ENCODE peak calls at places on chromosomes 13 and 19, in eight cellular contexts. One of them, this sample, is unnamed. For H3K27me3, the result is how much of the 10 kb centered on the place peaks cover.

GRCh38 chr19:53102701-53103140 is 501 bp downstream of the ZNF160 start:
- DNase-seq in brain microvascular endothelial cell: peak
- DNase-seq in right lobe of liver: peak
- DNase-seq in tibial artery: no peak
- DNase-seq in heart left ventricle: peak
- DNase-seq in ovary: no peak
- DNase-seq in neural progenitor cell: peak
- DNase-seq in BE2C: peak
- DNase-seq in this sample: peak

GRCh38 chr13:43698743-43699142 is 88.0 kb downstream of the ENOX1 start:
- DNase-seq in brain microvascular endothelial cell: peak
- DNase-seq in ovary: no peak
- DNase-seq in heart left ventricle: no peak
- DNase-seq in tibial artery: no peak
- DNase-seq in right lobe of liver: no peak
- DNase-seq in BE2C: no peak
- DNase-seq in neural progenitor cell: no peak
- DNase-seq in this sample: no peak

GRCh38 chr19:1206063-1206732 is 620 bp downstream of the STK11 start:
- DNase-seq in neural progenitor cell: peak
- DNase-seq in BE2C: no peak
- DNase-seq in heart left ventricle: no peak
- DNase-seq in brain microvascular endothelial cell: no peak
- DNase-seq in tibial artery: no peak
- DNase-seq in right lobe of liver: peak
- DNase-seq in ovary: peak
- DNase-seq in this sample: peak

GRCh38 chr13:28239374-28239773 is 101.0 kb downstream of the PAN3 start:
- DNase-seq in brain microvascular endothelial cell: peak
- DNase-seq in ovary: no peak
- DNase-seq in BE2C: no peak
- DNase-seq in tibial artery: no peak
- DNase-seq in right lobe of liver: no peak
- DNase-seq in heart left ventricle: no peak
- DNase-seq in neural progenitor cell: no peak
- DNase-seq in this sample: no peak

GRCh38 chr19:40165362-40165937 is 25.8 kb upstream of the MAP3K10 start:
- DNase-seq in ovary: peak
- DNase-seq in neural progenitor cell: peak
- DNase-seq in brain microvascular endothelial cell: peak
- DNase-seq in heart left ventricle: peak
- DNase-seq in tibial artery: peak
- DNase-seq in right lobe of liver: peak
- DNase-seq in BE2C: peak
- DNase-seq in this sample: peak

GRCh38 chr13:45602183-45602582 is 13.4 kb downstream of the ERICH6B start:
- DNase-seq in ovary: no peak
- DNase-seq in brain microvascular endothelial cell: peak
- DNase-seq in neural progenitor cell: no peak
- DNase-seq in tibial artery: no peak
- DNase-seq in BE2C: peak
- DNase-seq in heart left ventricle: no peak
- DNase-seq in right lobe of liver: no peak
- DNase-seq in this sample: no peak

GRCh38 chr13:110226051-110226562 is 80.8 kb downstream of the COL4A1 start:
- DNase-seq in neural progenitor cell: no peak
- DNase-seq in ovary: no peak
- DNase-seq in brain microvascular endothelial cell: peak
- DNase-seq in right lobe of liver: no peak
- DNase-seq in heart left ventricle: no peak
- DNase-seq in tibial artery: no peak
- DNase-seq in BE2C: no peak
- DNase-seq in this sample: no peak

GRCh38 chr13:93562676-93563075 is 336.1 kb downstream of the GPC6 start:
- DNase-seq in ovary: no peak
- DNase-seq in right lobe of liver: no peak
- DNase-seq in heart left ventricle: no peak
- DNase-seq in neural progenitor cell: no peak
- DNase-seq in tibial artery: no peak
- DNase-seq in brain microvascular endothelial cell: no peak
- DNase-seq in BE2C: no peak
- DNase-seq in this sample: no peak

GRCh38 chr13:32878172-32878571 is 138.1 kb upstream of the KL start:
- DNase-seq in heart left ventricle: no peak
- DNase-seq in ovary: no peak
- DNase-seq in neural progenitor cell: no peak
- DNase-seq in brain microvascular endothelial cell: no peak
- DNase-seq in BE2C: no peak
- DNase-seq in tibial artery: no peak
- DNase-seq in right lobe of liver: no peak
- DNase-seq in this sample: no peak

GRCh38 chr13:107202371-107203023 is 634.6 kb upstream of the ARGLU1 start:
- DNase-seq in brain microvascular endothelial cell: peak
- DNase-seq in neural progenitor cell: no peak
- DNase-seq in ovary: no peak
- DNase-seq in tibial artery: no peak
- DNase-seq in BE2C: no peak
- DNase-seq in heart left ventricle: peak
- DNase-seq in right lobe of liver: no peak
- DNase-seq in this sample: no peak

GRCh38 chr13:101714195-101714594 is 261.7 kb downstream of the ITGBL1 start:
- DNase-seq in ovary: no peak
- DNase-seq in BE2C: no peak
- DNase-seq in neural progenitor cell: no peak
- DNase-seq in tibial artery: no peak
- DNase-seq in brain microvascular endothelial cell: no peak
- DNase-seq in heart left ventricle: no peak
- DNase-seq in right lobe of liver: no peak
- DNase-seq in this sample: no peak

GRCh38 chr19:12796146-12797071 is 5.1 kb downstream of the JUNB start:
- DNase-seq in right lobe of liver: peak
- DNase-seq in heart left ventricle: peak
- DNase-seq in ovary: peak
- DNase-seq in BE2C: peak
- DNase-seq in tibial artery: no peak
- DNase-seq in neural progenitor cell: peak
- DNase-seq in brain microvascular endothelial cell: peak
- DNase-seq in this sample: peak

GRCh38 chr13:25727250-25727649 is 324.6 kb downstream of the SHISA2 start:
- DNase-seq in right lobe of liver: peak
- DNase-seq in brain microvascular endothelial cell: no peak
- DNase-seq in neural progenitor cell: no peak
- DNase-seq in ovary: no peak
- DNase-seq in heart left ventricle: no peak
- DNase-seq in BE2C: no peak
- DNase-seq in tibial artery: no peak
- DNase-seq in this sample: no peak

GRCh38 chr19:46224773-46225172 is 4.8 kb upstream of the IGFL1 start:
- DNase-seq in ovary: no peak
- DNase-seq in tibial artery: no peak
- DNase-seq in neural progenitor cell: no peak
- DNase-seq in heart left ventricle: no peak
- DNase-seq in right lobe of liver: no peak
- DNase-seq in BE2C: no peak
- DNase-seq in brain microvascular endothelial cell: no peak
- DNase-seq in this sample: no peak

GRCh38 chr19:46225558-46226004 is 4.0 kb upstream of the IGFL1 start:
- DNase-seq in BE2C: no peak
- DNase-seq in neural progenitor cell: peak
- DNase-seq in right lobe of liver: no peak
- DNase-seq in ovary: no peak
- DNase-seq in heart left ventricle: no peak
- DNase-seq in tibial artery: no peak
- DNase-seq in brain microvascular endothelial cell: no peak
- DNase-seq in this sample: no peak

GRCh38 chr19:46229442-46229841 is at the start of gene IGFL1:
- DNase-seq in right lobe of liver: no peak
- DNase-seq in brain microvascular endothelial cell: no peak
- DNase-seq in ovary: no peak
- DNase-seq in BE2C: no peak
- DNase-seq in heart left ventricle: no peak
- DNase-seq in tibial artery: no peak
- DNase-seq in neural progenitor cell: no peak
- DNase-seq in this sample: no peak

GRCh38 chr19:46221981-46222610 is 7.4 kb upstream of the IGFL1 start:
- DNase-seq in ovary: peak
- DNase-seq in neural progenitor cell: no peak
- DNase-seq in heart left ventricle: peak
- DNase-seq in tibial artery: peak
- DNase-seq in right lobe of liver: no peak
- DNase-seq in brain microvascular endothelial cell: peak
- DNase-seq in BE2C: no peak
- DNase-seq in this sample: no peak

DNA sequence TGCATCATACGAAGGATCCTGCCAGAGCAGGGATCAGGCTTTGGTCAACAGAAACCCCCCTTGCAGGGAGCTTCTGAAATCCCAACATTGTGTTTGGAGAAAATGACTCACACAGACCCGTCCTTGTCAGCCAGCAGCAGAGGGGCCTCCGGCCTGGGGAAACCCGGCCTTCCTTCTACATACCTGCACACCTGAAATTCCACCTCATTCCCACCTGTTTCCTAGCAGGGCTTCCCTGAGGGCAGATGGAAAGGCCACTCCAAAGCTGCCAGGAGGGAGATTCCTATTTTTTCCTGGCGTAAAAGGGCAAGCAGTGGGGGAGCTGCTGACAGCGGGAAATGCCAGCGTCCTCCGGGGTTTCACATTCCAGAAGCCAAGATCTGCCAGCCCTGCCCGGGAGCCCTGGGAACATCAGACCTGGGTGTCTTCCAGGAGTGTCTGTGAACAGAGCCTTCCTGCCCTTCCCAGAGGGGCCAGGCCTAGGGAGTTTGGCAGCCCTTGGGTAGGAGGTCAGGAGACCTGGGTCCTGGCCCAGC is 3.0 kb upstream of the IGFL1 start:
- DNase-seq in ovary: no peak
- DNase-seq in neural progenitor cell: no peak
- DNase-seq in right lobe of liver: no peak
- DNase-seq in brain microvascular endothelial cell: no peak
- DNase-seq in BE2C: no peak
- DNase-seq in heart left ventricle: no peak
- DNase-seq in tibial artery: no peak
- DNase-seq in this sample: no peak
- H3K27me3 ChIP-seq in ovary: under half
- H3K27me3 ChIP-seq in neural progenitor cell: under half
- H3K27me3 ChIP-seq in right lobe of liver: under half
- H3K27me3 ChIP-seq in brain microvascular endothelial cell: under half
- H3K27me3 ChIP-seq in BE2C: under half
- H3K27me3 ChIP-seq in heart left ventricle: under half
- H3K27me3 ChIP-seq in tibial artery: half or more
- H3K27me3 ChIP-seq in this sample: under half

DNA sequence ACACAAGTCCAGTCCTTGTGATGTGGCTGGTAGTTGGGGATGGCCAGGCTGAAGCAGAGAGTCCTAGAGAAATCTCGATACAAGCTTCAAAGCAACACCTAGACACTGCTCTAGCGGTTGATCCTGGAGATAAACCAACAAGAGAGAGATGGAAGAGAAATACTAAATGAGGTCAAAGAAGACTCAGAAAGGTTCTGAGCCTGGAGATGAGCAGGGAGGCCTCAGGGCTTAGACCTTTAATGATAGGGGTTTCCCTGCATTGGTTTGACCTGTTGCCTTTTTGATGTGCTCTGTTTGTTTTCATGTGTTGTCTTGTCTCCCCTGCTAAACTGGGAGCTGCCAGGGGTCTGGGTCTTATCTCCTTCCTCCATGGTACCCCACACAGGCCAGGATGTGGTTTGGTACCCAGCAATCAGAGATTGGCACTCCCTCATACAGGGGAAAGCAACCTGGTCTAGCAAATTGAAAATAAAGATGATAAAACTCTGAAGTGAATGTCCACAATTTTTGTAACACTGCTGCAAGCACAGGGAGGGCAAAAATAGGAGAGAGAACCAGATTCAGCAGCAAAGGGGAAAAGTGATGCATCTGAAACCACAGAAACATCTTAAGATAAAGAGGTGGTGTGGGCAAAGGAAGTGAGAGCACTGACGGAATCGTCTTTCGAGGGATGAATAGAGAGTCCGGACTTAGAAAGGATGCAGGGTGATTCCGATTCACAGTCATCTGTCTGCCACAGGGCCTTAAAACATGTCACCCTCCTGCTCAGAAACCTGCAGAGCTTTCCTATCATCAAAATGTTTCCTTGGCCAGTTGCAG is 3.4 kb downstream of the FFAR2 start:
- DNase-seq in BE2C: no peak
- DNase-seq in right lobe of liver: no peak
- DNase-seq in ovary: no peak
- DNase-seq in heart left ventricle: no peak
- DNase-seq in neural progenitor cell: no peak
- DNase-seq in tibial artery: no peak
- DNase-seq in brain microvascular endothelial cell: no peak
- DNase-seq in this sample: peak
- TF ChIP-seq CTCF in BE2C: no peak
- TF ChIP-seq CTCF in right lobe of liver: no peak
- TF ChIP-seq CTCF in ovary: no peak
- TF ChIP-seq CTCF in heart left ventricle: no peak
- TF ChIP-seq CTCF in neural progenitor cell: no peak
- TF ChIP-seq CTCF in tibial artery: no peak
- TF ChIP-seq CTCF in brain microvascular endothelial cell: no peak
- TF ChIP-seq CTCF in this sample: no peak

GRCh38 chr13:88042489-88042888 is 371.3 kb downstream of the SLITRK5 start:
- DNase-seq in heart left ventricle: no peak
- DNase-seq in neural progenitor cell: no peak
- DNase-seq in brain microvascular endothelial cell: no peak
- DNase-seq in BE2C: no peak
- DNase-seq in tibial artery: no peak
- DNase-seq in right lobe of liver: no peak
- DNase-seq in ovary: no peak
- DNase-seq in this sample: no peak
- H3K27me3 ChIP-seq in heart left ventricle: under half
- H3K27me3 ChIP-seq in neural progenitor cell: under half
- H3K27me3 ChIP-seq in brain microvascular endothelial cell: under half
- H3K27me3 ChIP-seq in BE2C: under half
- H3K27me3 ChIP-seq in tibial artery: under half
- H3K27me3 ChIP-seq in right lobe of liver: under half
- H3K27me3 ChIP-seq in ovary: under half
- H3K27me3 ChIP-seq in this sample: under half

GRCh38 chr13:30797847-30798246 is 62.5 kb downstream of the ALOX5AP start:
- DNase-seq in neural progenitor cell: no peak
- DNase-seq in BE2C: no peak
- DNase-seq in tibial artery: no peak
- DNase-seq in brain microvascular endothelial cell: no peak
- DNase-seq in ovary: no peak
- DNase-seq in heart left ventricle: no peak
- DNase-seq in right lobe of liver: no peak
- DNase-seq in this sample: no peak

GRCh38 chr13:30796833-30797601 is 61.7 kb downstream of the ALOX5AP start:
- DNase-seq in brain microvascular endothelial cell: peak
- DNase-seq in BE2C: no peak
- DNase-seq in heart left ventricle: no peak
- DNase-seq in neural progenitor cell: no peak
- DNase-seq in ovary: no peak
- DNase-seq in tibial artery: no peak
- DNase-seq in right lobe of liver: no peak
- DNase-seq in this sample: peak

GRCh38 chr13:30798776-30799625 is 63.7 kb downstream of the ALOX5AP start:
- DNase-seq in heart left ventricle: no peak
- DNase-seq in tibial artery: no peak
- DNase-seq in BE2C: no peak
- DNase-seq in ovary: peak
- DNase-seq in brain microvascular endothelial cell: no peak
- DNase-seq in right lobe of liver: no peak
- DNase-seq in neural progenitor cell: peak
- DNase-seq in this sample: no peak

GRCh38 chr13:30800107-30800506 is 64.8 kb downstream of the ALOX5AP start:
- DNase-seq in neural progenitor cell: no peak
- DNase-seq in brain microvascular endothelial cell: no peak
- DNase-seq in heart left ventricle: no peak
- DNase-seq in right lobe of liver: no peak
- DNase-seq in tibial artery: no peak
- DNase-seq in BE2C: no peak
- DNase-seq in ovary: no peak
- DNase-seq in this sample: no peak

GRCh38 chr13:30796132-30796832 is 60.9 kb downstream of the ALOX5AP start:
- DNase-seq in brain microvascular endothelial cell: peak
- DNase-seq in BE2C: no peak
- DNase-seq in heart left ventricle: no peak
- DNase-seq in tibial artery: no peak
- DNase-seq in ovary: no peak
- DNase-seq in right lobe of liver: no peak
- DNase-seq in neural progenitor cell: no peak
- DNase-seq in this sample: no peak
- TF ChIP-seq CTCF in brain microvascular endothelial cell: no peak
- TF ChIP-seq CTCF in BE2C: no peak
- TF ChIP-seq CTCF in heart left ventricle: no peak
- TF ChIP-seq CTCF in tibial artery: no peak
- TF ChIP-seq CTCF in ovary: no peak
- TF ChIP-seq CTCF in right lobe of liver: no peak
- TF ChIP-seq CTCF in neural progenitor cell: no peak
- TF ChIP-seq CTCF in this sample: peak

This sample was measured in GM06990.